ENCODE peak calls at places on chromosome 15, in five cellular contexts. G is right lobe of liver, T is posterior cingulate gyrus, D is astrocyte of the spinal cord, A is A673. L is an unnamed sample.

GRCh38 chr15:27086800-27087199 is 115.8 kb downstream of the GABRG3 start:
- DNase-seq in G (no peak), T (no peak), D (no peak), A (no peak), L (no peak)

GRCh38 chr15:68335251-68335650 is 57.7 kb downstream of the FEM1B start:
- DNase-seq in G (peak; percentile 64), T (peak; percentile 37), D (no peak), A (no peak), L (peak; percentile 60)

GRCh38 chr15:28975766-28976179 is 90.0 kb downstream of the APBA2 start:
- DNase-seq in G (no peak), T (peak; percentile 54), D (peak; percentile 59), A (peak; percentile 55), L (no peak)

GRCh38 chr15:80779658-80780415 is 667 bp downstream of the CEMIP start:
- DNase-seq in G (peak; percentile 28), T (peak; percentile 9), D (peak; percentile 36), A (peak; percentile 31), L (no peak)

GRCh38 chr15:60682115-60682514 is 203.2 kb upstream of the ICE2 start:
- DNase-seq in G (no peak), T (no peak), D (peak; percentile 64), A (no peak), L (no peak)

GRCh38 chr15:73802336-73803105 is 49.4 kb upstream of the INSYN1 start:
- DNase-seq in G (no peak), T (peak; percentile 38), D (no peak), A (no peak), L (no peak)

GRCh38 chr15:77013786-77014136 is 18.8 kb downstream of the PSTPIP1 start:
- DNase-seq in G (no peak), T (no peak), D (no peak), A (no peak), L (no peak)

GRCh38 chr15:42053010-42053409 is 32.2 kb upstream of the PLA2G4E start:
- DNase-seq in G (no peak), T (no peak), D (no peak), A (no peak), L (peak; percentile 21)

GRCh38 chr15:90594297-90594696 is 64.6 kb downstream of the CRTC3 start:
- DNase-seq in G (peak; percentile 86), T (peak; percentile 64), D (no peak), A (peak; percentile 65), L (peak; percentile 87)

GRCh38 chr15:43134157-43134637 is 811 bp downstream of the TMEM62 start:
- DNase-seq in G (no peak), T (no peak), D (no peak), A (no peak), L (no peak)

GRCh38 chr15:64753419-64754185 is 21.8 kb downstream of the RBPMS2 start:
- DNase-seq in G (no peak), T (no peak), D (no peak), A (no peak), L (no peak)

GRCh38 chr15:40902605-40903561 is 8.6 kb downstream of the VPS18 start:
- DNase-seq in G (no peak), T (no peak), D (no peak), A (no peak), L (peak; percentile 67)

GRCh38 chr15:66233487-66234415 is 19.8 kb downstream of the MEGF11 start:
- DNase-seq in G (no peak), T (no peak), D (no peak), A (peak; percentile 27), L (no peak)

GRCh38 chr15:65072617-65073016 is 3.9 kb upstream of the KBTBD13 start:
- DNase-seq in G (no peak), T (no peak), D (no peak), A (no peak), L (no peak)

GRCh38 chr15:74306801-74307217 is 60.6 kb downstream of the CYP11A1 start:
- DNase-seq in G (no peak), T (no peak), D (no peak), A (no peak), L (no peak)

GRCh38 chr15:91694131-91694828 is 159.2 kb upstream of the SLCO3A1 start:
- DNase-seq in G (no peak), T (no peak), D (peak; percentile 74), A (peak; percentile 5), L (no peak)

GRCh38 chr15:69806287-69806915 is 291.3 kb downstream of the TLE3 start:
- DNase-seq in G (no peak), T (no peak), D (no peak), A (no peak), L (no peak)

GRCh38 chr15:64246364-64247189 is 83.8 kb upstream of the PPIB start:
- DNase-seq in G (no peak), T (no peak), D (peak; percentile 89), A (peak; percentile 77), L (no peak)

GRCh38 chr15:56918907-56919707 is 663 bp downstream of the TCF12 start:
- DNase-seq in G (peak; percentile 63), T (peak; percentile 49), D (peak; percentile 59), A (peak; percentile 75), L (peak; percentile 57)

GRCh38 chr15:91997163-91997562 is 143.7 kb downstream of the SLCO3A1 start:
- DNase-seq in G (no peak), T (no peak), D (no peak), A (no peak), L (no peak)

GRCh38 chr15:52256930-52257733 is 38.5 kb downstream of the MYO5C start:
- DNase-seq in G (no peak), T (no peak), D (peak; percentile 9), A (peak; percentile 7), L (no peak)

GRCh38 chr15:100733088-100733487 is 130.7 kb downstream of the ASB7 start:
- DNase-seq in G (no peak), T (no peak), D (peak; percentile 38), A (no peak), L (no peak)

GRCh38 chr15:57084178-57084577 is 165.7 kb downstream of the TCF12 start:
- DNase-seq in G (no peak), T (no peak), D (no peak), A (no peak), L (no peak)

GRCh38 chr15:85754993-85755392 is 39.7 kb downstream of the KLHL25 start:
- DNase-seq in G (no peak), T (peak; percentile 42), D (no peak), A (no peak), L (peak; percentile 48)

GRCh38 chr15:72532991-72533601 is 59.0 kb downstream of the ARIH1 start:
- DNase-seq in G (no peak), T (no peak), D (no peak), A (no peak), L (no peak)